ENCODE peak calls at places on chromosomes 13 and 19, in seven cellular contexts. One of them, this sample, is unnamed.

GRCh38 chr19:18300930-18301717 is 19.7 kb upstream of the JUND start:
- DNase-seq in T-helper 17 cell: no peak
- DNase-seq in EH: peak; percentile 86
- DNase-seq in NCI-H82: no peak
- DNase-seq in substantia nigra: no peak
- DNase-seq in occipital lobe: no peak
- DNase-seq in uterus: peak; percentile 83
- DNase-seq in this sample: peak; percentile 73

GRCh38 chr13:109256866-109257760 is 529.3 kb downstream of the IRS2 start:
- DNase-seq in EH: peak; percentile 98
- DNase-seq in uterus: no peak
- DNase-seq in substantia nigra: no peak
- DNase-seq in occipital lobe: no peak
- DNase-seq in NCI-H82: no peak
- DNase-seq in T-helper 17 cell: no peak
- DNase-seq in this sample: peak; percentile 100

GRCh38 chr13:45396548-45397095 is 21.6 kb downstream of the SLC25A30 start:
- DNase-seq in NCI-H82: no peak
- DNase-seq in T-helper 17 cell: no peak
- DNase-seq in substantia nigra: no peak
- DNase-seq in EH: peak; percentile 21
- DNase-seq in uterus: no peak
- DNase-seq in occipital lobe: no peak
- DNase-seq in this sample: no peak

GRCh38 chr13:50129923-50130685 is 114.9 kb downstream of the KCNRG start:
- DNase-seq in NCI-H82: peak; percentile 22
- DNase-seq in T-helper 17 cell: peak; percentile 22
- DNase-seq in substantia nigra: no peak
- DNase-seq in EH: no peak
- DNase-seq in occipital lobe: no peak
- DNase-seq in uterus: peak; percentile 66
- DNase-seq in this sample: peak; percentile 59

GRCh38 chr19:38712161-38712748 is 32.0 kb downstream of the CAPN12 start:
- DNase-seq in T-helper 17 cell: no peak
- DNase-seq in occipital lobe: no peak
- DNase-seq in NCI-H82: no peak
- DNase-seq in uterus: no peak
- DNase-seq in substantia nigra: no peak
- DNase-seq in EH: no peak
- DNase-seq in this sample: no peak

GRCh38 chr19:18021121-18021755 is 13.3 kb downstream of the ARRDC2 start:
- DNase-seq in occipital lobe: peak; percentile 75
- DNase-seq in EH: peak; percentile 92
- DNase-seq in T-helper 17 cell: peak; percentile 70
- DNase-seq in uterus: peak; percentile 71
- DNase-seq in substantia nigra: peak; percentile 86
- DNase-seq in NCI-H82: no peak
- DNase-seq in this sample: peak; percentile 82

GRCh38 chr19:7272856-7273578 is 21.2 kb downstream of the INSR start:
- DNase-seq in NCI-H82: no peak
- DNase-seq in T-helper 17 cell: no peak
- DNase-seq in occipital lobe: no peak
- DNase-seq in uterus: no peak
- DNase-seq in EH: no peak
- DNase-seq in substantia nigra: no peak
- DNase-seq in this sample: peak; percentile 79

GRCh38 chr19:4732680-4733114 is 9.1 kb upstream of the DPP9 start:
- DNase-seq in T-helper 17 cell: no peak
- DNase-seq in substantia nigra: peak; percentile 16
- DNase-seq in occipital lobe: no peak
- DNase-seq in NCI-H82: peak; percentile 83
- DNase-seq in EH: peak; percentile 72
- DNase-seq in uterus: peak; percentile 52
- DNase-seq in this sample: peak; percentile 49

GRCh38 chr13:40688781-40689180 is 22.3 kb upstream of the FOXO1 start:
- DNase-seq in occipital lobe: no peak
- DNase-seq in uterus: no peak
- DNase-seq in substantia nigra: no peak
- DNase-seq in NCI-H82: no peak
- DNase-seq in EH: no peak
- DNase-seq in T-helper 17 cell: no peak
- DNase-seq in this sample: no peak

GRCh38 chr19:56084835-56085536 is 36.1 kb downstream of the ZNF787 start:
- DNase-seq in T-helper 17 cell: no peak
- DNase-seq in NCI-H82: peak; percentile 32
- DNase-seq in substantia nigra: no peak
- DNase-seq in uterus: no peak
- DNase-seq in EH: no peak
- DNase-seq in occipital lobe: no peak
- DNase-seq in this sample: no peak

GRCh38 chr13:113937497-113938140 is 36.3 kb downstream of the C13orf46 start:
- DNase-seq in EH: no peak
- DNase-seq in T-helper 17 cell: no peak
- DNase-seq in NCI-H82: no peak
- DNase-seq in uterus: peak; percentile 15
- DNase-seq in substantia nigra: no peak
- DNase-seq in occipital lobe: no peak
- DNase-seq in this sample: no peak

GRCh38 chr13:38228322-38228721 is 121.3 kb upstream of the UFM1 start:
- DNase-seq in substantia nigra: no peak
- DNase-seq in uterus: no peak
- DNase-seq in NCI-H82: no peak
- DNase-seq in T-helper 17 cell: no peak
- DNase-seq in occipital lobe: no peak
- DNase-seq in EH: no peak
- DNase-seq in this sample: no peak

This sample was measured in AG10803.